ENCODE peak calls at places on chromosomes 11 and 22, in four cellular contexts. L is heart left ventricle, I is upper lobe of right lung, S is mesothelial cell of epicardium. K is an unnamed sample.

GRCh38 chr11:134474070-134474860 is 62.2 kb upstream of the B3GAT1 start:
- DNase-seq in L (no peak), I (peak), S (no peak), K (no peak)

GRCh38 chr11:34916810-34917780 is 677 bp downstream of the PDHX start:
- DNase-seq in L (no peak), I (no peak), S (no peak), K (no peak)

GRCh38 chr11:112965601-112966125 is 4.4 kb downstream of the NCAM1 start:
- DNase-seq in L (no peak), I (no peak), S (no peak), K (no peak)

GRCh38 chr11:17563961-17564686 is 17.1 kb downstream of the OTOG start:
- DNase-seq in L (no peak), I (no peak), S (no peak), K (no peak)

GRCh38 chr11:73866586-73866996 is 10.1 kb downstream of the COA4 start:
- DNase-seq in L (peak), I (no peak), S (no peak), K (peak)

GRCh38 chr22:25478573-25478972 is 85.9 kb upstream of the GRK3 start:
- DNase-seq in L (no peak), I (no peak), S (no peak), K (no peak)

GRCh38 chr22:17131686-17132085 is 10.5 kb upstream of the TMEM121B start:
- DNase-seq in L (peak), I (no peak), S (no peak), K (no peak)

GRCh38 chr11:125345706-125346561 is 150.1 kb downstream of the FEZ1 start:
- DNase-seq in L (peak), I (peak), S (peak), K (peak)

GRCh38 chr11:68825603-68826002 is 16.1 kb downstream of the CPT1A start:
- DNase-seq in L (no peak), I (peak), S (no peak), K (no peak)

GRCh38 chr11:96149743-96150555 is 193.0 kb downstream of the MAML2 start:
- DNase-seq in L (no peak), I (no peak), S (no peak), K (peak)

GRCh38 chr22:22092101-22092500 is 109.5 kb upstream of the TOP3B start:
- DNase-seq in L (no peak), I (no peak), S (no peak), K (no peak)

GRCh38 chr22:29344137-29344536 is 28.6 kb upstream of the RASL10A start:
- DNase-seq in L (peak), I (peak), S (no peak), K (peak)

GRCh38 chr11:94871491-94872185 is 101.7 kb downstream of the CWC15 start:
- DNase-seq in L (no peak), I (no peak), S (no peak), K (no peak)

GRCh38 chr11:32893091-32893946 is 708 bp downstream of the QSER1 start:
- DNase-seq in L (peak), I (peak), S (peak), K (peak)

DNA sequence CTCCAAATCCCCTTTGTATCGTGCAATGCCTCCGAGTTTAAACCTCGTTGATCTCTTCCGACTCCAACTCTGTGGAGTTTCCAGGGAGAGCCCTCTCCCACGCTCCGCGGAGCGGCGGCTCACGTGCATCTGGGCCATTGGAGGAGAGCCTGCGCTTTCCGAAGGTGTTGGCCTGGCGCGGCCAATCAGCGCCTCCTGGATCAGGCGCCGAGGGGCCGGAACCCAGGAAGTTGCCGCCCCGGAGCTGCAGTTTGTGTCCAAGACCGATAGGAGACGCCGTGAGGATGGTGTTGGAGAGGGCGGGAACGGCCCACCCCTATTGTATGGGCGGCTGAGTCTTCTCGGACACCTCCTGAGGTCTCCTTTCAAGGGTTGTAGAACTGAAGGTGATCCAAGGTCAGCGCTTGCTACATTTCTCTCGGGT is 1.6 kb downstream of the ADAMTS15 start:
- DNase-seq in L (peak), I (peak), S (no peak), K (peak)
- TF ChIP-seq CTCF in L (peak), I (peak), S (peak), K (peak)

GRCh38 chr22:43244803-43245527 is 58.0 kb upstream of the TTLL12 start:
- DNase-seq in L (no peak), I (no peak), S (no peak), K (no peak)

GRCh38 chr22:43242627-43243026 is 55.7 kb upstream of the TTLL12 start:
- DNase-seq in L (no peak), I (no peak), S (no peak), K (no peak)

GRCh38 chr22:43241699-43242386 is 54.9 kb upstream of the TTLL12 start:
- DNase-seq in L (no peak), I (no peak), S (no peak), K (no peak)

GRCh38 chr22:43243275-43243768 is 56.4 kb upstream of the TTLL12 start:
- DNase-seq in L (no peak), I (no peak), S (no peak), K (no peak)

GRCh38 chr22:43244385-43244784 is 57.5 kb upstream of the TTLL12 start:
- DNase-seq in L (no peak), I (no peak), S (no peak), K (no peak)
- TF ChIP-seq CTCF in L (no peak), I (no peak), S (peak), K (no peak)

DNA sequence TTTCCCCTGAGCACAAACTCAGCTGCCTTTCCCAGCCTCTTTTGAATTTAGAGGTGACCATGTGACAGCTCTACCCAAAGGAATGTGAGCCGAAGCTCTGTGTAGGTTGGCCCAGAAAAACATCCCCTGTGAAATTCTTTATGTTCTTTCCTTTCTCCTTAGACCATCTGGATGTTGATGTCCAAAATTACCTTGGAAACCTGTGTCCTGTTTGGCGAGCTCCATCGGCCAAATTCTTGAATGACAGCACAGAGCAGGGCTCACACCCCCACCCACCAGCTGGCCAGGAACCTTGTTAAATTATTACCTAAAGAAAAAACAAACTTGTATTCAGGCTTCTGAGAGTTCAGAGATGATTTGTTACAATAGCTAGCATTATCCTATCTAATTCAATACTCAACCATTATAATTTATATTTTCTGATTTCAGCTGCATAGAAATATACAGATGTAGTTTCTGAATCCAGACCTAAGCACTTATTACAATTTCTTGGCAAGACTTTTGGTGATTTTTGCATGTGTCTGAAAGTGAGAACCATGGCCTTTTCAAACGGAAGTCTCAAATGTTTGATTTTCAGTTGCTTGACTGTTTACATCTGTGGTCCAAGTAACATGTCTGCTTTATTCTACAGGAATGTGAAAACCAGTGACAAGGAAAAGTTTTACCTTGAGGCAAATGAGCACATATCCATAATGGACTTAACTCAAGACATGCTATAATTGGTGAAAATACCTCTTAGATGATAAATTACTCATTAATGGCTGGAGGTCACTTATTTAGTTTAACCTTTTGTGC is 554.2 kb downstream of the NTM start:
- DNase-seq in L (no peak), I (no peak), S (no peak), K (peak)
- TF ChIP-seq CTCF in L (no peak), I (no peak), S (no peak), K (no peak)

DNA sequence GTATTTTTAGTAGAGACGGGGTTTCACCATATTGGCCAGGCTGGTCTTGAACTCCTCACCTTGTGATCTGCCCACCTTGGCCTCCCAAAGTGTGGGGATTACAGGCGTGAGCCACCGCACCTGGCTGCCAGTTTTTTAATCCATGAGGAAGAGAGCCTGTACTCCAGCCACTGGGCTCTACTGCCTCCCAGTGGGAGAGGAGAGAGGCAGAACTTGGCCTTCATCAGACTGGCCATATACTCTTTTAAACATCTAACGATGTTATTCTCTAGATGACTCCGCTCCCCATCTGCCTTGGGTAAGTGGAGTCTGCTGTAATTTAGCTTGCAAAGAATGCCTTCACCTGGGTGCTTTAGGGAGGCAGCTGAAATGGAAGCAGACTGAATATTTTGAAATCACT is 34.6 kb downstream of the SLC6A5 start:
- DNase-seq in L (no peak), I (no peak), S (no peak), K (no peak)
- TF ChIP-seq CTCF in L (no peak), I (no peak), S (no peak), K (no peak)

DNA sequence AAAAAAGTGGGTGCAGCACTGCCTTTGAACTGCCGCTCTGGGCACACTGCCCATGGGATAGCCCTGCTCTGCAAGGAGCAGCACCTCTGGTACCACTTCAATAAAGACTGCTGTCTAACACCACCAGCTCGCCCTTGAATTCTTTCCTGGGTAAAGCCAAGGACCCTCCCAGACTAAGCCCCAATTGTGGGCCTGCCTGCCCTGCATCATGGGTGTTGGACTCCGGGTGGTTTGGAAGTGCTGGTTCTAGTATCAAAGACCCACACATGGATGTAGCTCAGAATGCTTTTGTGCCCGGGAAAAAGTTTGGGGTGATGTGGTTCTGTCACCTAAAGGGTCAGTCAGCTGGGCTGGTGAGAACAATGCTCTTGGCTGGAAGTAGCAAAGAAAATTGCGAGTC is 444.4 kb downstream of the TBC1D22A start:
- DNase-seq in L (no peak), I (no peak), S (no peak), K (no peak)
- TF ChIP-seq CTCF in L (no peak), I (no peak), S (no peak), K (no peak)

GRCh38 chr11:55714982-55715888 is 53.2 kb downstream of the OR4C6 start:
- DNase-seq in L (no peak), I (no peak), S (no peak), K (no peak)
- TF ChIP-seq CTCF in L (no peak), I (peak), S (peak), K (no peak)

GRCh38 chr11:75285776-75286360 is 45.3 kb downstream of the TPBGL start:
- DNase-seq in L (no peak), I (no peak), S (no peak), K (no peak)

GRCh38 chr11:75286826-75287465 is 46.4 kb downstream of the TPBGL start:
- DNase-seq in L (no peak), I (no peak), S (no peak), K (no peak)

GRCh38 chr11:75288846-75289760 is 48.5 kb downstream of the TPBGL start:
- DNase-seq in L (no peak), I (no peak), S (no peak), K (no peak)

GRCh38 chr11:75289919-75290318 is 49.3 kb downstream of the TPBGL start:
- DNase-seq in L (no peak), I (no peak), S (no peak), K (no peak)

DNA sequence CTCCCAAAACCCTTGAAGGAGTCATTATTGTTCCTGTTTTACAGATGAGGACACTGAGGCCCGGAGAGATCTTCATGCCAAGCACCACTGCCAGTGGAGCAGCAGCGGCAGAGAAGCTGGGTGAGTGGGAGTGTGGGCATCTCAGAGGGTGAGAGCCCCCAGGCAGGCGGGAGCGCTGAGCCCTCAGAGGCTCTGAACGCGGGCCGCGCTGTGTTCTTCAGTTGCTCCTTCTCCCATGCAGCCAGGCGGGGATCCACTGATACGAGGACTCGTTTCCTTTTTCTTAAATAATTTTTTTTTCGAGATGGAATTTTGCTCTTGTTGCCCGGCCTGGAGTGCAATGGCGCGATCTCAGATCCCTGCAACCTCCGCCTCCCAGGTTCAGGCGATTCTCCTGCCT is 47.0 kb downstream of the TPBGL start:
- DNase-seq in L (no peak), I (no peak), S (no peak), K (no peak)
- TF ChIP-seq CTCF in L (no peak), I (no peak), S (no peak), K (no peak)

DNA sequence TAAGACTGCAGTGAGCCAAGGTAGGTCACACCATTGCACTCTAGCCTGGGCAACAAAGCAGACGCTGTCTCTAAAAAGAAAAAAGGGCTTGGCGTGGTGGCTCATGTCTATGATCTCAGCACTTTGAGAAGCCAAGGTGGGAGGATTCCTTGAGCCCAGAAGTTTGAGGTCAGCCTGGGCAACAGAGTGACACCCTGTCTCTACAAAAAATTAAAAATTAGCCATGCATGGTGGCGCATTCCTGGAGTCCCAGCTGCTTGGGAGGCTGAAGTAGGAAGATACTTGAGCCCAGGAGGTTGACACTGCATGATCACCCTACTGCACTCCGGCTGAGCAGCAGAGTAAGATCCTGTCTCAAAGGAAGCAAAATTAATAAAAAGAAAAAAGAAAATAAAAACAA is 38.9 kb upstream of the RDX start:
- DNase-seq in L (no peak), I (no peak), S (no peak), K (no peak)
- TF ChIP-seq CTCF in L (no peak), I (no peak), S (no peak), K (no peak)